ENCODE peak calls at places on chromosomes 7 and 10, in seven cellular contexts. A is activated T-helper 9 cell treated with anti-CD3 and anti-CD28 coated beads, Interleukin-2, amount 50 U/mL, for 16 hours; I is NCI-H1417 treated with DMSO at 0.1 percent for 48 hours; K is NCI-H1092; G is activated naive CD8-positive, alpha-beta T cell treated with anti-CD3 and anti-CD28 coated beads for 36 hours; F is cerebellar cortex; M is WTC11. B is an unnamed sample.

GRCh38 chr7:12524794-12525386 is 45.6 kb upstream of the SCIN start:
- DNase-seq in F (peak), G (no peak), K (peak), M (no peak), A (no peak), I (peak), B (peak)

GRCh38 chr10:52488606-52489485 is 174.8 kb downstream of the DKK1 start:
- DNase-seq in K (no peak), F (peak), M (no peak), A (no peak), G (no peak), I (no peak), B (peak)

GRCh38 chr7:148434181-148434769 is 156.3 kb upstream of the C7orf33 start:
- DNase-seq in K (no peak), G (no peak), A (no peak), M (no peak), F (no peak), I (no peak), B (no peak)

GRCh38 chr7:143889068-143889467 is 12.9 kb downstream of the TCAF1 start:
- DNase-seq in K (no peak), I (no peak), A (no peak), G (no peak), M (no peak), F (no peak), B (no peak)

GRCh38 chr10:96153065-96153464 is 23.0 kb downstream of the ZNF518A start:
- DNase-seq in G (no peak), K (no peak), A (no peak), F (no peak), M (no peak), I (no peak), B (no peak)

GRCh38 chr10:62433181-62433692 is 59.1 kb downstream of the ZNF365 start:
- DNase-seq in I (no peak), M (no peak), F (peak), K (no peak), A (peak), G (peak), B (peak)

GRCh38 chr7:85464042-85464651 is 277.3 kb upstream of the SEMA3D start:
- DNase-seq in G (no peak), I (no peak), F (no peak), A (no peak), M (no peak), K (no peak), B (no peak)

GRCh38 chr7:56092789-56093531 is at the start of gene PHKG1:
- DNase-seq in A (no peak), G (no peak), I (no peak), F (peak), K (peak), M (peak), B (peak)

GRCh38 chr10:32153931-32154330 is 97.7 kb upstream of the KIF5B start:
- DNase-seq in F (no peak), A (no peak), K (no peak), M (no peak), I (no peak), G (no peak), B (no peak)